ENCODE peak calls at places on chromosomes 12 and 14, in five cellular contexts. K is AG09309, I is HTR-8/SVneo, B is GM13977, W is iris pigment epithelial cell. M is an unnamed sample.
A peak's percentile ranks its signal among the peaks of the same experiment; 100 is the strongest.

GRCh38 chr12:19652391-19652790 is 213.1 kb downstream of the AEBP2 start:
- DNase-seq in K (no peak), I (no peak), B (no peak), W (no peak), M (no peak)

GRCh38 chr14:25430808-25431207 is 380.9 kb upstream of the STXBP6 start:
- DNase-seq in K (no peak), I (no peak), B (no peak), W (no peak), M (no peak)

GRCh38 chr12:29921307-29921706 is 137.6 kb upstream of the TMTC1 start:
- DNase-seq in K (no peak), I (no peak), B (no peak), W (peak; percentile 65), M (no peak)

GRCh38 chr12:450438-450837 is 9.3 kb upstream of the B4GALNT3 start:
- DNase-seq in K (no peak), I (no peak), B (no peak), W (no peak), M (no peak)

GRCh38 chr12:470133-470532 is 10.4 kb downstream of the B4GALNT3 start:
- DNase-seq in K (no peak), I (no peak), B (no peak), W (no peak), M (no peak)

GRCh38 chr12:59086124-59086523 is 165.8 kb upstream of the LRIG3 start:
- DNase-seq in K (no peak), I (no peak), B (no peak), W (no peak), M (no peak)

GRCh38 chr12:62044450-62044849 is 215.8 kb upstream of the USP15 start:
- DNase-seq in K (no peak), I (no peak), B (no peak), W (no peak), M (no peak)

GRCh38 chr12:63882844-63883243 is 38.3 kb downstream of the SRGAP1 start:
- DNase-seq in K (no peak), I (peak; percentile 31), B (no peak), W (peak; percentile 77), M (no peak)

GRCh38 chr12:101670007-101670671 is 27.3 kb upstream of the CHPT1 start:
- DNase-seq in K (peak; percentile 29), I (peak; percentile 28), B (peak; percentile 23), W (peak; percentile 81), M (peak; percentile 46)

GRCh38 chr12:954736-955135 is 5.2 kb upstream of the RAD52 start:
- DNase-seq in K (no peak), I (no peak), B (no peak), W (no peak), M (no peak)

GRCh38 chr12:124240493-124240892 is 54.4 kb upstream of the RFLNA start:
- DNase-seq in K (no peak), I (peak; percentile 24), B (no peak), W (peak; percentile 39), M (peak; percentile 16)

GRCh38 chr14:76424359-76424758 is 48.4 kb downstream of the ESRRB start:
- DNase-seq in K (no peak), I (no peak), B (no peak), W (no peak), M (no peak)

GRCh38 chr12:55624056-55624455 is 12.6 kb upstream of the OR10P1 start:
- DNase-seq in K (no peak), I (no peak), B (peak; percentile 43), W (peak; percentile 15), M (peak; percentile 60)

GRCh38 chr12:117202556-117202955 is 12.3 kb upstream of the FBXO21 start:
- DNase-seq in K (no peak), I (no peak), B (no peak), W (no peak), M (no peak)